ENCODE peak calls at places on chromosomes 4 and X, in eight cellular contexts. One of them, this sample, is unnamed.

GRCh38 chr4:55369968-55370367 is 23.9 kb downstream of the SRD5A3 start:
- DNase-seq in HCT116: no peak
- DNase-seq in NT2/D1: no peak
- DNase-seq in aorta: no peak
- DNase-seq in neuronal stem cell: no peak
- DNase-seq in lung: no peak
- DNase-seq in OCI-LY7: no peak
- DNase-seq in adrenal gland: no peak
- DNase-seq in this sample: no peak

GRCh38 chr4:6270691-6271121 is 1.1 kb downstream of the WFS1 start:
- DNase-seq in HCT116: no peak
- DNase-seq in NT2/D1: no peak
- DNase-seq in aorta: peak; percentile 68
- DNase-seq in neuronal stem cell: no peak
- DNase-seq in lung: no peak
- DNase-seq in OCI-LY7: no peak
- DNase-seq in adrenal gland: no peak
- DNase-seq in this sample: no peak

GRCh38 chr4:16226816-16227461 is 668 bp upstream of the TAPT1 start:
- DNase-seq in HCT116: no peak
- DNase-seq in NT2/D1: no peak
- DNase-seq in aorta: peak; percentile 85
- DNase-seq in neuronal stem cell: peak; percentile 39
- DNase-seq in lung: peak; percentile 58
- DNase-seq in OCI-LY7: peak; percentile 56
- DNase-seq in adrenal gland: peak; percentile 78
- DNase-seq in this sample: peak; percentile 48

GRCh38 chr4:3873446-3874415 is 107.5 kb downstream of the ADRA2C start:
- DNase-seq in HCT116: no peak
- DNase-seq in NT2/D1: no peak
- DNase-seq in aorta: peak; percentile 68
- DNase-seq in neuronal stem cell: no peak
- DNase-seq in lung: no peak
- DNase-seq in OCI-LY7: no peak
- DNase-seq in adrenal gland: peak; percentile 9
- DNase-seq in this sample: no peak

GRCh38 chr4:89298788-89299152 is 8.8 kb downstream of the GPRIN3 start:
- DNase-seq in HCT116: no peak
- DNase-seq in NT2/D1: no peak
- DNase-seq in aorta: no peak
- DNase-seq in neuronal stem cell: no peak
- DNase-seq in lung: no peak
- DNase-seq in OCI-LY7: peak; percentile 76
- DNase-seq in adrenal gland: no peak
- DNase-seq in this sample: no peak

GRCh38 chr4:95085118-95085833 is 327.5 kb downstream of the BMPR1B start:
- DNase-seq in HCT116: no peak
- DNase-seq in NT2/D1: no peak
- DNase-seq in aorta: no peak
- DNase-seq in neuronal stem cell: no peak
- DNase-seq in lung: no peak
- DNase-seq in OCI-LY7: peak; percentile 61
- DNase-seq in adrenal gland: no peak
- DNase-seq in this sample: no peak

GRCh38 chr4:145230726-145231125 is 50.3 kb upstream of the OTUD4 start:
- DNase-seq in HCT116: no peak
- DNase-seq in NT2/D1: no peak
- DNase-seq in aorta: no peak
- DNase-seq in neuronal stem cell: no peak
- DNase-seq in lung: no peak
- DNase-seq in OCI-LY7: no peak
- DNase-seq in adrenal gland: no peak
- DNase-seq in this sample: no peak

GRCh38 chrX:32137525-32137924 is 1065.7 kb upstream of the FTHL17 start:
- DNase-seq in HCT116: no peak
- DNase-seq in NT2/D1: peak; percentile 27
- DNase-seq in aorta: no peak
- DNase-seq in neuronal stem cell: peak; percentile 9
- DNase-seq in lung: no peak
- DNase-seq in OCI-LY7: peak; percentile 0
- DNase-seq in adrenal gland: no peak
- DNase-seq in this sample: no peak

GRCh38 chr4:142567199-142567598 is 278.9 kb downstream of the INPP4B start:
- DNase-seq in HCT116: peak; percentile 51
- DNase-seq in NT2/D1: no peak
- DNase-seq in aorta: no peak
- DNase-seq in neuronal stem cell: peak; percentile 53
- DNase-seq in lung: no peak
- DNase-seq in OCI-LY7: no peak
- DNase-seq in adrenal gland: no peak
- DNase-seq in this sample: no peak

GRCh38 chrX:129618997-129619396 is 35.8 kb downstream of the APLN start:
- DNase-seq in HCT116: no peak
- DNase-seq in NT2/D1: no peak
- DNase-seq in aorta: no peak
- DNase-seq in neuronal stem cell: no peak
- DNase-seq in lung: no peak
- DNase-seq in OCI-LY7: no peak
- DNase-seq in adrenal gland: no peak
- DNase-seq in this sample: no peak

GRCh38 chrX:42128587-42128986 is 205.2 kb upstream of the CASK start:
- DNase-seq in HCT116: no peak
- DNase-seq in NT2/D1: no peak
- DNase-seq in aorta: no peak
- DNase-seq in neuronal stem cell: no peak
- DNase-seq in lung: no peak
- DNase-seq in OCI-LY7: no peak
- DNase-seq in adrenal gland: no peak
- DNase-seq in this sample: no peak

GRCh38 chr4:78592104-78592783 is 40.7 kb downstream of the ANXA3 start:
- DNase-seq in HCT116: no peak
- DNase-seq in NT2/D1: peak; percentile 11
- DNase-seq in aorta: no peak
- DNase-seq in neuronal stem cell: no peak
- DNase-seq in lung: no peak
- DNase-seq in OCI-LY7: peak; percentile 30
- DNase-seq in adrenal gland: no peak
- DNase-seq in this sample: no peak

GRCh38 chrX:12197030-12197429 is 58.8 kb downstream of the FRMPD4 start:
- DNase-seq in HCT116: no peak
- DNase-seq in NT2/D1: no peak
- DNase-seq in aorta: no peak
- DNase-seq in neuronal stem cell: no peak
- DNase-seq in lung: no peak
- DNase-seq in OCI-LY7: no peak
- DNase-seq in adrenal gland: no peak
- DNase-seq in this sample: no peak
- H3K9me3 ChIP-seq in HCT116: no peaks in the 10 kb centered on the region
- H3K9me3 ChIP-seq in NT2/D1: no peaks in the 10 kb centered on the region
- H3K9me3 ChIP-seq in aorta: peaks cover 2% of the 10 kb centered on the region
- H3K9me3 ChIP-seq in neuronal stem cell: no peaks in the 10 kb centered on the region
- H3K9me3 ChIP-seq in lung: no peaks in the 10 kb centered on the region
- H3K9me3 ChIP-seq in OCI-LY7: no peaks in the 10 kb centered on the region
- H3K9me3 ChIP-seq in adrenal gland: no peaks in the 10 kb centered on the region
- H3K9me3 ChIP-seq in this sample: no peaks in the 10 kb centered on the region

GRCh38 chrX:66021407-66021757 is 18.5 kb downstream of the VSIG4 start:
- DNase-seq in HCT116: no peak
- DNase-seq in NT2/D1: no peak
- DNase-seq in aorta: no peak
- DNase-seq in neuronal stem cell: no peak
- DNase-seq in lung: no peak
- DNase-seq in OCI-LY7: no peak
- DNase-seq in adrenal gland: no peak
- DNase-seq in this sample: no peak

GRCh38 chrX:66020578-66021406 is 19.1 kb downstream of the VSIG4 start:
- DNase-seq in HCT116: no peak
- DNase-seq in NT2/D1: no peak
- DNase-seq in aorta: no peak
- DNase-seq in neuronal stem cell: no peak
- DNase-seq in lung: no peak
- DNase-seq in OCI-LY7: no peak
- DNase-seq in adrenal gland: no peak
- DNase-seq in this sample: no peak

GRCh38 chrX:66019310-66019652 is 20.6 kb downstream of the VSIG4 start:
- DNase-seq in HCT116: no peak
- DNase-seq in NT2/D1: no peak
- DNase-seq in aorta: no peak
- DNase-seq in neuronal stem cell: no peak
- DNase-seq in lung: no peak
- DNase-seq in OCI-LY7: no peak
- DNase-seq in adrenal gland: no peak
- DNase-seq in this sample: no peak

GRCh38 chrX:66018585-66019309 is 21.1 kb downstream of the VSIG4 start:
- DNase-seq in HCT116: no peak
- DNase-seq in NT2/D1: no peak
- DNase-seq in aorta: no peak
- DNase-seq in neuronal stem cell: no peak
- DNase-seq in lung: no peak
- DNase-seq in OCI-LY7: no peak
- DNase-seq in adrenal gland: no peak
- DNase-seq in this sample: no peak

GRCh38 chrX:66019974-66020373 is 19.9 kb downstream of the VSIG4 start:
- DNase-seq in HCT116: no peak
- DNase-seq in NT2/D1: no peak
- DNase-seq in aorta: no peak
- DNase-seq in neuronal stem cell: no peak
- DNase-seq in lung: no peak
- DNase-seq in OCI-LY7: no peak
- DNase-seq in adrenal gland: no peak
- DNase-seq in this sample: no peak
- H3K9me3 ChIP-seq in HCT116: no peaks in the 10 kb centered on the region
- H3K9me3 ChIP-seq in NT2/D1: no peaks in the 10 kb centered on the region
- H3K9me3 ChIP-seq in aorta: no peaks in the 10 kb centered on the region
- H3K9me3 ChIP-seq in neuronal stem cell: no peaks in the 10 kb centered on the region
- H3K9me3 ChIP-seq in lung: no peaks in the 10 kb centered on the region
- H3K9me3 ChIP-seq in OCI-LY7: no peaks in the 10 kb centered on the region
- H3K9me3 ChIP-seq in adrenal gland: no peaks in the 10 kb centered on the region
- H3K9me3 ChIP-seq in this sample: no peaks in the 10 kb centered on the region

GRCh38 chrX:153648358-153649177 is 1.6 kb downstream of the DUSP9 start:
- DNase-seq in HCT116: no peak
- DNase-seq in NT2/D1: no peak
- DNase-seq in aorta: peak; percentile 37
- DNase-seq in neuronal stem cell: no peak
- DNase-seq in lung: no peak
- DNase-seq in OCI-LY7: no peak
- DNase-seq in adrenal gland: peak; percentile 3
- DNase-seq in this sample: no peak

GRCh38 chrX:153650959-153651358 is 4.0 kb downstream of the DUSP9 start:
- DNase-seq in HCT116: no peak
- DNase-seq in NT2/D1: no peak
- DNase-seq in aorta: peak; percentile 43
- DNase-seq in neuronal stem cell: no peak
- DNase-seq in lung: no peak
- DNase-seq in OCI-LY7: no peak
- DNase-seq in adrenal gland: no peak
- DNase-seq in this sample: no peak

GRCh38 chrX:153647461-153648357 is 706 bp downstream of the DUSP9 start:
- DNase-seq in HCT116: no peak
- DNase-seq in NT2/D1: no peak
- DNase-seq in aorta: peak; percentile 70
- DNase-seq in neuronal stem cell: no peak
- DNase-seq in lung: no peak
- DNase-seq in OCI-LY7: no peak
- DNase-seq in adrenal gland: peak; percentile 3
- DNase-seq in this sample: no peak

GRCh38 chrX:153649915-153650782 is 3.1 kb downstream of the DUSP9 start:
- DNase-seq in HCT116: no peak
- DNase-seq in NT2/D1: no peak
- DNase-seq in aorta: peak; percentile 17
- DNase-seq in neuronal stem cell: no peak
- DNase-seq in lung: no peak
- DNase-seq in OCI-LY7: no peak
- DNase-seq in adrenal gland: peak; percentile 4
- DNase-seq in this sample: no peak

GRCh38 chrX:153649178-153649914 is 2.3 kb downstream of the DUSP9 start:
- DNase-seq in HCT116: no peak
- DNase-seq in NT2/D1: no peak
- DNase-seq in aorta: peak; percentile 62
- DNase-seq in neuronal stem cell: no peak
- DNase-seq in lung: peak; percentile 41
- DNase-seq in OCI-LY7: peak; percentile 51
- DNase-seq in adrenal gland: peak; percentile 54
- DNase-seq in this sample: no peak
- H3K9me3 ChIP-seq in HCT116: no peaks in the 10 kb centered on the region
- H3K9me3 ChIP-seq in NT2/D1: no peaks in the 10 kb centered on the region
- H3K9me3 ChIP-seq in aorta: peaks cover 1% of the 10 kb centered on the region
- H3K9me3 ChIP-seq in neuronal stem cell: no peaks in the 10 kb centered on the region
- H3K9me3 ChIP-seq in lung: no peaks in the 10 kb centered on the region
- H3K9me3 ChIP-seq in OCI-LY7: no peaks in the 10 kb centered on the region
- H3K9me3 ChIP-seq in adrenal gland: no peaks in the 10 kb centered on the region
- H3K9me3 ChIP-seq in this sample: no peaks in the 10 kb centered on the region

GRCh38 chr4:92255920-92256244 is 47.9 kb upstream of the GRID2 start:
- DNase-seq in HCT116: no peak
- DNase-seq in NT2/D1: no peak
- DNase-seq in aorta: no peak
- DNase-seq in neuronal stem cell: no peak
- DNase-seq in lung: no peak
- DNase-seq in OCI-LY7: no peak
- DNase-seq in adrenal gland: no peak
- DNase-seq in this sample: no peak

GRCh38 chr4:92252846-92253245 is 50.9 kb upstream of the GRID2 start:
- DNase-seq in HCT116: no peak
- DNase-seq in NT2/D1: no peak
- DNase-seq in aorta: no peak
- DNase-seq in neuronal stem cell: no peak
- DNase-seq in lung: no peak
- DNase-seq in OCI-LY7: no peak
- DNase-seq in adrenal gland: no peak
- DNase-seq in this sample: no peak

GRCh38 chr4:92254767-92255442 is 48.9 kb upstream of the GRID2 start:
- DNase-seq in HCT116: no peak
- DNase-seq in NT2/D1: no peak
- DNase-seq in aorta: no peak
- DNase-seq in neuronal stem cell: no peak
- DNase-seq in lung: no peak
- DNase-seq in OCI-LY7: no peak
- DNase-seq in adrenal gland: no peak
- DNase-seq in this sample: no peak

GRCh38 chr4:92253550-92253949 is 50.2 kb upstream of the GRID2 start:
- DNase-seq in HCT116: no peak
- DNase-seq in NT2/D1: no peak
- DNase-seq in aorta: no peak
- DNase-seq in neuronal stem cell: no peak
- DNase-seq in lung: no peak
- DNase-seq in OCI-LY7: no peak
- DNase-seq in adrenal gland: no peak
- DNase-seq in this sample: no peak

DNA sequence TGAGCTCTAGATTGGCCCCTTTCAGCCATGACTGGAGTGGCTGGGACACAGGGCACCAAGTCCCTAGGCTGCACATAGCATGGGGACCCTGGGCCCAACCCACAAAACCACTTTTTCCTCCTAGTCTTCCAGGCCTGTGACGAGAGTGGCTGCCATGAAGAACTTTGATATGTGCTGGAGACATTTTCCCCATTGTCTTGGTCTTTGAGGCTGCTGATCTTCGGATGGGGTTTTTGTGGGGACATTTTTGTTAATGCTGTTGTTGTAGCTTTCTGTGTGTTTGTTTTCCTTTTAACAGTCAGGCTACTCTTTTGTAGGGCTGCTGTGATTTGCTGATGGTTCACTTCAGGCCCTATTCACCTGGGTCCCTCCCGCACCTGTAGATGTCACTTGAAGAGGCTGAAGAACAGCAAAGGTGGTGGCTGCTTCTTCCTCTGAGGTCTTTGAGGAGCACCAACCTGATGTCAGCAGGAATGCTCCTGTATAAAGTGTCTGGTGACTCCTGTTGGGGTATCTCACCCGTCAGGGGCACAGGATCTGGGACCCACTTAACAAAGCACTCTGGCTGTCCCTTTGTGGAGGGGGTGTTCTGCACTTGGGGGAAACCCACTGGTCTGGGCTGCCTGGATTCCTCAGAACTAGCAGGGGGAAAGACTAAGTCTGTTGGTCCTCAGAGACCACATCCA is 49.6 kb upstream of the GRID2 start:
- DNase-seq in HCT116: no peak
- DNase-seq in NT2/D1: no peak
- DNase-seq in aorta: no peak
- DNase-seq in neuronal stem cell: no peak
- DNase-seq in lung: no peak
- DNase-seq in OCI-LY7: no peak
- DNase-seq in adrenal gland: no peak
- DNase-seq in this sample: no peak
- H3K9me3 ChIP-seq in HCT116: no peaks in the 10 kb centered on the region
- H3K9me3 ChIP-seq in NT2/D1: peaks cover 27% of the 10 kb centered on the region
- H3K9me3 ChIP-seq in aorta: peaks cover 8% of the 10 kb centered on the region
- H3K9me3 ChIP-seq in neuronal stem cell: peaks cover 5% of the 10 kb centered on the region
- H3K9me3 ChIP-seq in lung: no peaks in the 10 kb centered on the region
- H3K9me3 ChIP-seq in OCI-LY7: no peaks in the 10 kb centered on the region
- H3K9me3 ChIP-seq in adrenal gland: no peaks in the 10 kb centered on the region
- H3K9me3 ChIP-seq in this sample: no peaks in the 10 kb centered on the region